ENCODE peak calls at places on chromosomes 2 and 18, in ten cellular contexts. One of them, this sample, is unnamed.

GRCh38 chr2:172588931-172589330 is 33.0 kb downstream of the PDK1 start:
- DNase-seq in amygdala: no peak
- DNase-seq in left ventricle myocardium superior: no peak
- DNase-seq in HuH-7: no peak
- DNase-seq in AG09309: no peak
- DNase-seq in nephron progenitor cell: no peak
- DNase-seq in stimulated activated CD4-positive, alpha-beta T cell treated with anti-CD3 and anti-CD28 coated beads, Interleukin-15, amount 100 ng/mL, for 24 hours: no peak
- DNase-seq in amniotic stem cell: no peak
- DNase-seq in hippocampal formation: no peak
- DNase-seq in activated CD8-positive, alpha-beta memory T cell treated with anti-CD3 and anti-CD28 coated beads, Interleukin-2, amount 50 U/mL, for 48 hours: no peak
- DNase-seq in this sample: no peak

GRCh38 chr2:98234763-98235162 is 111.5 kb upstream of the CNGA3 start:
- DNase-seq in activated CD8-positive, alpha-beta memory T cell treated with anti-CD3 and anti-CD28 coated beads, Interleukin-2, amount 50 U/mL, for 48 hours: no peak
- DNase-seq in left ventricle myocardium superior: no peak
- DNase-seq in hippocampal formation: no peak
- DNase-seq in amygdala: no peak
- DNase-seq in AG09309: no peak
- DNase-seq in stimulated activated CD4-positive, alpha-beta T cell treated with anti-CD3 and anti-CD28 coated beads, Interleukin-15, amount 100 ng/mL, for 24 hours: no peak
- DNase-seq in nephron progenitor cell: no peak
- DNase-seq in amniotic stem cell: no peak
- DNase-seq in HuH-7: no peak
- DNase-seq in this sample: no peak

GRCh38 chr2:27122791-27123190 is 824 bp upstream of the ABHD1 start:
- DNase-seq in nephron progenitor cell: no peak
- DNase-seq in activated CD8-positive, alpha-beta memory T cell treated with anti-CD3 and anti-CD28 coated beads, Interleukin-2, amount 50 U/mL, for 48 hours: no peak
- DNase-seq in amniotic stem cell: no peak
- DNase-seq in left ventricle myocardium superior: no peak
- DNase-seq in HuH-7: no peak
- DNase-seq in amygdala: no peak
- DNase-seq in AG09309: no peak
- DNase-seq in stimulated activated CD4-positive, alpha-beta T cell treated with anti-CD3 and anti-CD28 coated beads, Interleukin-15, amount 100 ng/mL, for 24 hours: no peak
- DNase-seq in hippocampal formation: no peak
- DNase-seq in this sample: peak; percentile 28

GRCh38 chr2:219252084-219252483 is 959 bp upstream of the TUBA4B start:
- DNase-seq in amniotic stem cell: no peak
- DNase-seq in hippocampal formation: no peak
- DNase-seq in nephron progenitor cell: no peak
- DNase-seq in left ventricle myocardium superior: no peak
- DNase-seq in AG09309: no peak
- DNase-seq in activated CD8-positive, alpha-beta memory T cell treated with anti-CD3 and anti-CD28 coated beads, Interleukin-2, amount 50 U/mL, for 48 hours: peak; percentile 61
- DNase-seq in stimulated activated CD4-positive, alpha-beta T cell treated with anti-CD3 and anti-CD28 coated beads, Interleukin-15, amount 100 ng/mL, for 24 hours: peak; percentile 50
- DNase-seq in HuH-7: no peak
- DNase-seq in amygdala: no peak
- DNase-seq in this sample: peak; percentile 79

GRCh38 chr2:241161646-241162281 is 11.5 kb downstream of the PPP1R7 start:
- DNase-seq in hippocampal formation: peak; percentile 41
- DNase-seq in AG09309: peak; percentile 59
- DNase-seq in activated CD8-positive, alpha-beta memory T cell treated with anti-CD3 and anti-CD28 coated beads, Interleukin-2, amount 50 U/mL, for 48 hours: no peak
- DNase-seq in stimulated activated CD4-positive, alpha-beta T cell treated with anti-CD3 and anti-CD28 coated beads, Interleukin-15, amount 100 ng/mL, for 24 hours: no peak
- DNase-seq in amniotic stem cell: peak; percentile 38
- DNase-seq in left ventricle myocardium superior: peak; percentile 85
- DNase-seq in HuH-7: no peak
- DNase-seq in nephron progenitor cell: no peak
- DNase-seq in amygdala: no peak
- DNase-seq in this sample: no peak

GRCh38 chr2:136212426-136213378 is 94.8 kb upstream of the CXCR4 start:
- DNase-seq in hippocampal formation: no peak
- DNase-seq in left ventricle myocardium superior: no peak
- DNase-seq in AG09309: no peak
- DNase-seq in amygdala: no peak
- DNase-seq in activated CD8-positive, alpha-beta memory T cell treated with anti-CD3 and anti-CD28 coated beads, Interleukin-2, amount 50 U/mL, for 48 hours: no peak
- DNase-seq in nephron progenitor cell: no peak
- DNase-seq in amniotic stem cell: no peak
- DNase-seq in HuH-7: no peak
- DNase-seq in stimulated activated CD4-positive, alpha-beta T cell treated with anti-CD3 and anti-CD28 coated beads, Interleukin-15, amount 100 ng/mL, for 24 hours: peak; percentile 32
- DNase-seq in this sample: no peak

GRCh38 chr2:165587335-165587938 is 117.9 kb downstream of the CSRNP3 start:
- DNase-seq in left ventricle myocardium superior: no peak
- DNase-seq in nephron progenitor cell: peak; percentile 8
- DNase-seq in amniotic stem cell: no peak
- DNase-seq in HuH-7: no peak
- DNase-seq in activated CD8-positive, alpha-beta memory T cell treated with anti-CD3 and anti-CD28 coated beads, Interleukin-2, amount 50 U/mL, for 48 hours: no peak
- DNase-seq in stimulated activated CD4-positive, alpha-beta T cell treated with anti-CD3 and anti-CD28 coated beads, Interleukin-15, amount 100 ng/mL, for 24 hours: no peak
- DNase-seq in AG09309: no peak
- DNase-seq in amygdala: no peak
- DNase-seq in hippocampal formation: no peak
- DNase-seq in this sample: no peak

GRCh38 chr2:3199660-3200345 is 177.8 kb downstream of the EIPR1 start:
- DNase-seq in stimulated activated CD4-positive, alpha-beta T cell treated with anti-CD3 and anti-CD28 coated beads, Interleukin-15, amount 100 ng/mL, for 24 hours: no peak
- DNase-seq in HuH-7: no peak
- DNase-seq in AG09309: no peak
- DNase-seq in left ventricle myocardium superior: no peak
- DNase-seq in amniotic stem cell: no peak
- DNase-seq in hippocampal formation: no peak
- DNase-seq in activated CD8-positive, alpha-beta memory T cell treated with anti-CD3 and anti-CD28 coated beads, Interleukin-2, amount 50 U/mL, for 48 hours: no peak
- DNase-seq in amygdala: no peak
- DNase-seq in nephron progenitor cell: no peak
- DNase-seq in this sample: no peak

GRCh38 chr18:32899819-32900218 is 127.0 kb upstream of the KLHL14 start:
- DNase-seq in HuH-7: no peak
- DNase-seq in hippocampal formation: no peak
- DNase-seq in AG09309: no peak
- DNase-seq in nephron progenitor cell: no peak
- DNase-seq in activated CD8-positive, alpha-beta memory T cell treated with anti-CD3 and anti-CD28 coated beads, Interleukin-2, amount 50 U/mL, for 48 hours: no peak
- DNase-seq in left ventricle myocardium superior: no peak
- DNase-seq in amygdala: no peak
- DNase-seq in amniotic stem cell: no peak
- DNase-seq in stimulated activated CD4-positive, alpha-beta T cell treated with anti-CD3 and anti-CD28 coated beads, Interleukin-15, amount 100 ng/mL, for 24 hours: no peak
- DNase-seq in this sample: no peak

GRCh38 chr2:110828330-110828729 is 96.0 kb downstream of the ACOXL start:
- DNase-seq in HuH-7: no peak
- DNase-seq in amniotic stem cell: no peak
- DNase-seq in AG09309: no peak
- DNase-seq in nephron progenitor cell: no peak
- DNase-seq in hippocampal formation: no peak
- DNase-seq in left ventricle myocardium superior: no peak
- DNase-seq in activated CD8-positive, alpha-beta memory T cell treated with anti-CD3 and anti-CD28 coated beads, Interleukin-2, amount 50 U/mL, for 48 hours: no peak
- DNase-seq in amygdala: no peak
- DNase-seq in stimulated activated CD4-positive, alpha-beta T cell treated with anti-CD3 and anti-CD28 coated beads, Interleukin-15, amount 100 ng/mL, for 24 hours: no peak
- DNase-seq in this sample: no peak

GRCh38 chr18:48313803-48314202 is 95.4 kb downstream of the ZBTB7C start:
- DNase-seq in left ventricle myocardium superior: no peak
- DNase-seq in hippocampal formation: no peak
- DNase-seq in AG09309: no peak
- DNase-seq in activated CD8-positive, alpha-beta memory T cell treated with anti-CD3 and anti-CD28 coated beads, Interleukin-2, amount 50 U/mL, for 48 hours: no peak
- DNase-seq in HuH-7: no peak
- DNase-seq in amniotic stem cell: no peak
- DNase-seq in nephron progenitor cell: no peak
- DNase-seq in stimulated activated CD4-positive, alpha-beta T cell treated with anti-CD3 and anti-CD28 coated beads, Interleukin-15, amount 100 ng/mL, for 24 hours: no peak
- DNase-seq in amygdala: no peak
- DNase-seq in this sample: no peak

GRCh38 chr2:144084114-144084661 is 435.7 kb downstream of the ZEB2 start:
- DNase-seq in hippocampal formation: no peak
- DNase-seq in amygdala: no peak
- DNase-seq in left ventricle myocardium superior: no peak
- DNase-seq in amniotic stem cell: peak; percentile 57
- DNase-seq in AG09309: no peak
- DNase-seq in activated CD8-positive, alpha-beta memory T cell treated with anti-CD3 and anti-CD28 coated beads, Interleukin-2, amount 50 U/mL, for 48 hours: no peak
- DNase-seq in stimulated activated CD4-positive, alpha-beta T cell treated with anti-CD3 and anti-CD28 coated beads, Interleukin-15, amount 100 ng/mL, for 24 hours: no peak
- DNase-seq in HuH-7: no peak
- DNase-seq in nephron progenitor cell: no peak
- DNase-seq in this sample: no peak

GRCh38 chr18:53153281-53153680 is 813.3 kb downstream of the DCC start:
- DNase-seq in stimulated activated CD4-positive, alpha-beta T cell treated with anti-CD3 and anti-CD28 coated beads, Interleukin-15, amount 100 ng/mL, for 24 hours: peak; percentile 1
- DNase-seq in left ventricle myocardium superior: no peak
- DNase-seq in activated CD8-positive, alpha-beta memory T cell treated with anti-CD3 and anti-CD28 coated beads, Interleukin-2, amount 50 U/mL, for 48 hours: no peak
- DNase-seq in HuH-7: peak; percentile 16
- DNase-seq in amygdala: no peak
- DNase-seq in hippocampal formation: no peak
- DNase-seq in AG09309: no peak
- DNase-seq in nephron progenitor cell: peak; percentile 40
- DNase-seq in amniotic stem cell: no peak
- DNase-seq in this sample: no peak

GRCh38 chr2:188598551-188598950 is 306.9 kb downstream of the GULP1 start:
- DNase-seq in stimulated activated CD4-positive, alpha-beta T cell treated with anti-CD3 and anti-CD28 coated beads, Interleukin-15, amount 100 ng/mL, for 24 hours: no peak
- DNase-seq in AG09309: no peak
- DNase-seq in amniotic stem cell: no peak
- DNase-seq in amygdala: no peak
- DNase-seq in hippocampal formation: no peak
- DNase-seq in left ventricle myocardium superior: peak; percentile 23
- DNase-seq in nephron progenitor cell: no peak
- DNase-seq in activated CD8-positive, alpha-beta memory T cell treated with anti-CD3 and anti-CD28 coated beads, Interleukin-2, amount 50 U/mL, for 48 hours: no peak
- DNase-seq in HuH-7: peak; percentile 46
- DNase-seq in this sample: no peak

GRCh38 chr18:59799383-59800015 is 100.3 kb upstream of the PMAIP1 start:
- DNase-seq in stimulated activated CD4-positive, alpha-beta T cell treated with anti-CD3 and anti-CD28 coated beads, Interleukin-15, amount 100 ng/mL, for 24 hours: no peak
- DNase-seq in hippocampal formation: no peak
- DNase-seq in HuH-7: no peak
- DNase-seq in nephron progenitor cell: no peak
- DNase-seq in left ventricle myocardium superior: no peak
- DNase-seq in activated CD8-positive, alpha-beta memory T cell treated with anti-CD3 and anti-CD28 coated beads, Interleukin-2, amount 50 U/mL, for 48 hours: no peak
- DNase-seq in amygdala: no peak
- DNase-seq in amniotic stem cell: no peak
- DNase-seq in AG09309: no peak
- DNase-seq in this sample: no peak

GRCh38 chr2:211564441-211564840 is 974.2 kb downstream of the ERBB4 start:
- DNase-seq in activated CD8-positive, alpha-beta memory T cell treated with anti-CD3 and anti-CD28 coated beads, Interleukin-2, amount 50 U/mL, for 48 hours: no peak
- DNase-seq in AG09309: no peak
- DNase-seq in amygdala: no peak
- DNase-seq in left ventricle myocardium superior: no peak
- DNase-seq in hippocampal formation: no peak
- DNase-seq in nephron progenitor cell: no peak
- DNase-seq in stimulated activated CD4-positive, alpha-beta T cell treated with anti-CD3 and anti-CD28 coated beads, Interleukin-15, amount 100 ng/mL, for 24 hours: no peak
- DNase-seq in amniotic stem cell: no peak
- DNase-seq in HuH-7: no peak
- DNase-seq in this sample: no peak

GRCh38 chr2:101435011-101435862 is 39.7 kb downstream of the RFX8 start:
- DNase-seq in activated CD8-positive, alpha-beta memory T cell treated with anti-CD3 and anti-CD28 coated beads, Interleukin-2, amount 50 U/mL, for 48 hours: no peak
- DNase-seq in stimulated activated CD4-positive, alpha-beta T cell treated with anti-CD3 and anti-CD28 coated beads, Interleukin-15, amount 100 ng/mL, for 24 hours: no peak
- DNase-seq in AG09309: peak; percentile 47
- DNase-seq in hippocampal formation: no peak
- DNase-seq in HuH-7: no peak
- DNase-seq in amygdala: no peak
- DNase-seq in left ventricle myocardium superior: peak; percentile 44
- DNase-seq in nephron progenitor cell: peak; percentile 60
- DNase-seq in amniotic stem cell: no peak
- DNase-seq in this sample: no peak

GRCh38 chr2:127185093-127185492 is 35.0 kb downstream of the CYP27C1 start:
- DNase-seq in amniotic stem cell: no peak
- DNase-seq in activated CD8-positive, alpha-beta memory T cell treated with anti-CD3 and anti-CD28 coated beads, Interleukin-2, amount 50 U/mL, for 48 hours: no peak
- DNase-seq in amygdala: no peak
- DNase-seq in nephron progenitor cell: no peak
- DNase-seq in left ventricle myocardium superior: no peak
- DNase-seq in HuH-7: no peak
- DNase-seq in AG09309: no peak
- DNase-seq in hippocampal formation: no peak
- DNase-seq in stimulated activated CD4-positive, alpha-beta T cell treated with anti-CD3 and anti-CD28 coated beads, Interleukin-15, amount 100 ng/mL, for 24 hours: peak; percentile 37
- DNase-seq in this sample: peak; percentile 59

GRCh38 chr2:114729025-114729424 is 286.6 kb downstream of the DPP10 start:
- DNase-seq in hippocampal formation: peak; percentile 80
- DNase-seq in HuH-7: no peak
- DNase-seq in amygdala: no peak
- DNase-seq in stimulated activated CD4-positive, alpha-beta T cell treated with anti-CD3 and anti-CD28 coated beads, Interleukin-15, amount 100 ng/mL, for 24 hours: no peak
- DNase-seq in nephron progenitor cell: no peak
- DNase-seq in activated CD8-positive, alpha-beta memory T cell treated with anti-CD3 and anti-CD28 coated beads, Interleukin-2, amount 50 U/mL, for 48 hours: no peak
- DNase-seq in left ventricle myocardium superior: no peak
- DNase-seq in AG09309: no peak
- DNase-seq in amniotic stem cell: no peak
- DNase-seq in this sample: no peak

GRCh38 chr2:1749489-1749748 is 5.1 kb upstream of the PXDN start:
- DNase-seq in amygdala: no peak
- DNase-seq in hippocampal formation: no peak
- DNase-seq in HuH-7: no peak
- DNase-seq in amniotic stem cell: no peak
- DNase-seq in stimulated activated CD4-positive, alpha-beta T cell treated with anti-CD3 and anti-CD28 coated beads, Interleukin-15, amount 100 ng/mL, for 24 hours: no peak
- DNase-seq in AG09309: no peak
- DNase-seq in left ventricle myocardium superior: no peak
- DNase-seq in activated CD8-positive, alpha-beta memory T cell treated with anti-CD3 and anti-CD28 coated beads, Interleukin-2, amount 50 U/mL, for 48 hours: peak; percentile 10
- DNase-seq in nephron progenitor cell: no peak
- DNase-seq in this sample: no peak

GRCh38 chr18:9337875-9338274 is 3.3 kb downstream of the TWSG1 start:
- DNase-seq in left ventricle myocardium superior: no peak
- DNase-seq in activated CD8-positive, alpha-beta memory T cell treated with anti-CD3 and anti-CD28 coated beads, Interleukin-2, amount 50 U/mL, for 48 hours: no peak
- DNase-seq in nephron progenitor cell: no peak
- DNase-seq in amniotic stem cell: no peak
- DNase-seq in hippocampal formation: no peak
- DNase-seq in amygdala: no peak
- DNase-seq in HuH-7: no peak
- DNase-seq in AG09309: no peak
- DNase-seq in stimulated activated CD4-positive, alpha-beta T cell treated with anti-CD3 and anti-CD28 coated beads, Interleukin-15, amount 100 ng/mL, for 24 hours: no peak
- DNase-seq in this sample: no peak

GRCh38 chr2:57868619-57869139 is 177.9 kb upstream of the VRK2 start:
- DNase-seq in HuH-7: no peak
- DNase-seq in AG09309: no peak
- DNase-seq in left ventricle myocardium superior: no peak
- DNase-seq in amygdala: no peak
- DNase-seq in stimulated activated CD4-positive, alpha-beta T cell treated with anti-CD3 and anti-CD28 coated beads, Interleukin-15, amount 100 ng/mL, for 24 hours: no peak
- DNase-seq in activated CD8-positive, alpha-beta memory T cell treated with anti-CD3 and anti-CD28 coated beads, Interleukin-2, amount 50 U/mL, for 48 hours: no peak
- DNase-seq in hippocampal formation: no peak
- DNase-seq in nephron progenitor cell: no peak
- DNase-seq in amniotic stem cell: no peak
- DNase-seq in this sample: no peak